ENCODE peak calls at places on chromosome 6, in four cellular contexts. Y, Q, X and K are unnamed samples.

GRCh38 chr6:13591205-13591921 is 17.0 kb downstream of the SIRT5 start:
- DNase-seq in Y (no peak), Q (no peak), X (no peak), K (no peak)

GRCh38 chr6:15329154-15329781 is 83.4 kb downstream of the JARID2 start:
- DNase-seq in Y (no peak), Q (no peak), X (no peak), K (peak; percentile 60)

GRCh38 chr6:89411019-89411268 is 1.1 kb downstream of the RRAGD start:
- DNase-seq in Y (no peak), Q (no peak), X (peak; percentile 57), K (peak; percentile 57)

GRCh38 chr6:14877758-14878157 is 368.1 kb upstream of the JARID2 start:
- DNase-seq in Y (no peak), Q (no peak), X (no peak), K (no peak)

GRCh38 chr6:116329156-116329555 is 41.6 kb upstream of the DSE start:
- DNase-seq in Y (no peak), Q (no peak), X (no peak), K (no peak)

GRCh38 chr6:108200186-108200585 is 34.4 kb downstream of the NR2E1 start:
- DNase-seq in Y (no peak), Q (no peak), X (no peak), K (no peak)

GRCh38 chr6:148678682-148679081 is 68.1 kb upstream of the UST start:
- DNase-seq in Y (no peak), Q (no peak), X (no peak), K (no peak)

GRCh38 chr6:101083533-101084172 is 202.5 kb upstream of the ASCC3 start:
- DNase-seq in Y (no peak), Q (peak; percentile 46), X (no peak), K (peak; percentile 85)

GRCh38 chr6:2516059-2516458 is 234.7 kb downstream of the MYLK4 start:
- DNase-seq in Y (no peak), Q (no peak), X (no peak), K (no peak)

GRCh38 chr6:91926827-91927226 is 1340.0 kb upstream of the MAP3K7 start:
- DNase-seq in Y (no peak), Q (no peak), X (no peak), K (no peak)

GRCh38 chr6:121436966-121437756 is 1.7 kb downstream of the GJA1 start:
- DNase-seq in Y (peak; percentile 39), Q (no peak), X (peak; percentile 58), K (no peak)

GRCh38 chr6:816510-817084 is 123.7 kb upstream of the EXOC2 start:
- DNase-seq in Y (no peak), Q (no peak), X (peak; percentile 51), K (no peak)

GRCh38 chr6:16524380-16524707 is 236.9 kb downstream of the ATXN1 start:
- DNase-seq in Y (no peak), Q (no peak), X (no peak), K (no peak)

GRCh38 chr6:152055517-152055916 is 248.0 kb downstream of the ESR1 start:
- DNase-seq in Y (no peak), Q (no peak), X (no peak), K (no peak)

GRCh38 chr6:127319686-127320085 is 23.7 kb downstream of the ECHDC1 start:
- DNase-seq in Y (no peak), Q (no peak), X (no peak), K (no peak)

GRCh38 chr6:160253242-160253641 is 5.4 kb downstream of the SLC22A2 start:
- DNase-seq in Y (no peak), Q (no peak), X (no peak), K (no peak)

GRCh38 chr6:44858998-44859397 is 469.1 kb upstream of the RUNX2 start:
- DNase-seq in Y (no peak), Q (no peak), X (no peak), K (no peak)

GRCh38 chr6:106084106-106084963 is 1.8 kb upstream of the PRDM1 start:
- DNase-seq in Y (peak; percentile 59), Q (peak; percentile 28), X (no peak), K (peak; percentile 24)

GRCh38 chr6:52519618-52520017 is 57.2 kb downstream of the TRAM2 start:
- DNase-seq in Y (no peak), Q (no peak), X (no peak), K (no peak)

GRCh38 chr6:44043479-44044153 is 83.6 kb downstream of the MRPL14 start:
- DNase-seq in Y (no peak), Q (no peak), X (peak; percentile 40), K (peak; percentile 40)

GRCh38 chr6:41672816-41673703 is 34.8 kb downstream of the MDFI start:
- DNase-seq in Y (no peak), Q (no peak), X (no peak), K (no peak)

GRCh38 chr6:153503810-153504209 is 372.7 kb upstream of the RGS17 start:
- DNase-seq in Y (no peak), Q (peak; percentile 16), X (no peak), K (peak; percentile 31)

GRCh38 chr6:128339635-128340436 is 180.6 kb downstream of the PTPRK start:
- DNase-seq in Y (no peak), Q (no peak), X (no peak), K (no peak)

GRCh38 chr6:17511084-17511483 is 89.0 kb upstream of the FAM8A1 start:
- DNase-seq in Y (no peak), Q (no peak), X (no peak), K (no peak)

GRCh38 chr6:44297063-44298038 is 15.8 kb downstream of the AARS2 start:
- DNase-seq in Y (no peak), Q (no peak), X (peak; percentile 60), K (peak; percentile 54)

GRCh38 chr6:15509335-15509933 is 153.4 kb downstream of the DTNBP1 start:
- DNase-seq in Y (no peak), Q (no peak), X (no peak), K (no peak)

GRCh38 chr6:151482290-151482689 is 11.5 kb upstream of the CCDC170 start:
- DNase-seq in Y (no peak), Q (no peak), X (no peak), K (no peak)

GRCh38 chr6:88916615-88917198 is 46.7 kb downstream of the RNGTT start:
- DNase-seq in Y (no peak), Q (no peak), X (no peak), K (no peak)

GRCh38 chr6:111992851-111993250 is 61.1 kb upstream of the CCN6 start:
- DNase-seq in Y (no peak), Q (no peak), X (no peak), K (no peak)

GRCh38 chr6:16854986-16855385 is 93.7 kb upstream of the ATXN1 start:
- DNase-seq in Y (no peak), Q (no peak), X (no peak), K (no peak)

GRCh38 chr6:165875946-165876345 is 212.9 kb upstream of the PDE10A start:
- DNase-seq in Y (no peak), Q (no peak), X (no peak), K (no peak)

DNA sequence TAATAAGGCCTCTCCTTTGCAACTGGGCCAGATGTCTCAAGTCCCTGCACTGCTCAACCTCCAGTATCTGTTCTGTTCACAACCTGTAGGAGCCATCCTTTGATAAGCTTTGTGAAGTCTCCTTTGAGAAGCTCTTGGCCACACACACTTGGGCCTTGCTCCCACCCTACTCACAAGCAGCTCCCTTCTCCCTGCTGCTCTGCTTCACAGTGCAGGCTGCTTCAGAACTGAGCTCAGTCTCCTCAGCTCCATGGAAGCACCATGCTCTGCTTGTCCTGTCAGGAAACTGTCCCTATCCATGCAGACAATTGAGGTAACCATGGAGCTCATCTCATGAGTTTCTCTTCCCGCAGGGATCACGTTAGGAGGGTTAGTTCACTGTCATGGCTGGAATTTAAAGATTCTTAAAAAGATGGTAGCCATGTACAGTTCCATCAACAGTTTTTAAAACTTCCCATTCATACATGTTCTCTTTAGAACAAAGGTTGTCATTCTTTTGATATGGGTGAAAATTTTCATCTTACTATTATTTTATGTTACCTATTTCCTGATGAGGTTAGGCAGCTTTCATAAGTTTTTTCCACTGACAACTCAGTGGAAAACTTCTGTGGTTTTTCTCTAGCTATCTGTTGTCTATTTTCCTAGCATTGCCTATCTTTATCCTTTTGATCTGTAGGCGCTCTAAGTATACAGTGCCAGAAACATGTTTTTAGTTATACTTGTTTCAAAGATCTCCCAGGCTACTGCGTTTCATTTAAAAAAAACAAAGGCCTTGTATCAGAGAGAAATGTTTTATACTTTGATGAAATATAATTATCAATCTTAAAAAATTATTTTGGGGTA is 62.6 kb downstream of the AK9 start:
- DNase-seq in Y (no peak), Q (no peak), X (no peak), K (no peak)
- H3K4me1 ChIP-seq in Y (no peaks in the 10 kb centered on the region), Q (no peaks in the 10 kb centered on the region), X (no peaks in the 10 kb centered on the region), K (no peaks in the 10 kb centered on the region)

GRCh38 chr6:135183532-135184440 is 2.7 kb downstream of the MYB start:
- DNase-seq in Y (peak; percentile 67), Q (peak; percentile 57), X (peak; percentile 66), K (peak; percentile 83)

GRCh38 chr6:135188718-135189117 is 7.6 kb downstream of the MYB start:
- DNase-seq in Y (no peak), Q (no peak), X (no peak), K (no peak)

GRCh38 chr6:135185483-135185882 is 4.4 kb downstream of the MYB start:
- DNase-seq in Y (no peak), Q (no peak), X (no peak), K (no peak)

GRCh38 chr6:135187372-135187771 is 6.3 kb downstream of the MYB start:
- DNase-seq in Y (no peak), Q (no peak), X (no peak), K (no peak)

DNA sequence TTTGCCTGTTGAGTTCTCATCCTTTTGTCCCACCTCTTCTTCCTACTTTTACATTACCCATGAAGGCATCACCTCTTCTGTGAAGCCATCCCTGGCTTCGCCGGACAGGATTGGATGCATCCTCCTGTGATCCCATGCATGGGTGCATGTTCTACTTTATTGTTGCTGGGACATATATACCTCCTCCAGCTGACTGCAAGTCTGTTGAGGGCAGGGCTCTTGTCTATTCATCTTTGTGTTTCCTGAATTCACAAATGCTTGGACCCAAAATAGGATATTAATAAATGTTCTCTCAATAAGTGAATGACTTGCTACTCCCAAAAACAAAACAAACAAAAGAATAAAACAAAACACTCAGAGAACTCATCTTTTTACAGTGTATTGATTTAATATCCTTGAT is 5.1 kb downstream of the MYB start:
- DNase-seq in Y (no peak), Q (no peak), X (no peak), K (no peak)
- H3K27me3 ChIP-seq in Y (no peaks in the 10 kb centered on the region), Q (peaks cover 27% of the 10 kb centered on the region), X (peaks cover 51% of the 10 kb centered on the region), K (no peaks in the 10 kb centered on the region)

GRCh38 chr6:28334272-28335039 is 1.5 kb downstream of the ZSCAN31 start:
- DNase-seq in Y (no peak), Q (no peak), X (no peak), K (no peak)
- H3K4me3 ChIP-seq in Y (peak overlapping the region; percentile 37), Q (no peak overlapping the region), X (peak overlapping the region; percentile 74), K (no peak overlapping the region)

GRCh38 chr6:25227854-25228253 is 51.3 kb upstream of the CARMIL1 start:
- DNase-seq in Y (no peak), Q (no peak), X (no peak), K (no peak)
- H3K4me1 ChIP-seq in Y (peaks cover 13% of the 10 kb centered on the region), Q (no peaks in the 10 kb centered on the region), X (peaks cover 8% of the 10 kb centered on the region), K (peaks cover 4% of the 10 kb centered on the region)

DNA sequence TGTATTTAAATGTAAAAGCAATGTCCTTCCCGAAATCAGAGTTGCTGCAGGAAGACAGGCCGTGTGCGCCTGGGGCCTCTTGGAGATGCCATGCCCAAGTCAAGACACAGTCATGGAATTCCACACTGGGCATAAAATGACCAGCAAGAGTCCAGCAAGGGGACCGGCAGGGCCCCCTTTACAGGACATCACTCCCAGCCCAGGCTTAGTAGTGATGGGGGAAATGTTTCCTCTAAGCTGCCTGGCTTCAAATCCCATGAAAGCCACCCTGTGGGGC is 1.9 kb upstream of the PPP1R3G start:
- DNase-seq in Y (no peak), Q (no peak), X (no peak), K (no peak)
- H3K27me3 ChIP-seq in Y (no peaks in the 10 kb centered on the region), Q (peaks cover 51% of the 10 kb centered on the region), X (peaks cover 33% of the 10 kb centered on the region), K (no peaks in the 10 kb centered on the region)